ENCODE peak calls at places on chromosome X, in seven cellular contexts. One of them, this sample, is unnamed.

GRCh38 chrX:72313757-72314156 is 8.0 kb upstream of the CITED1 start:
- DNase-seq in AG10803: no peak
- DNase-seq in GM12878: no peak
- DNase-seq in epithelial cell of esophagus: no peak
- DNase-seq in aorta: no peak
- DNase-seq in body of pancreas: no peak
- DNase-seq in endodermal cell: no peak
- DNase-seq in this sample: no peak

GRCh38 chrX:46873746-46874145 is 36.9 kb downstream of the RP2 start:
- DNase-seq in AG10803: no peak
- DNase-seq in GM12878: no peak
- DNase-seq in epithelial cell of esophagus: peak
- DNase-seq in aorta: no peak
- DNase-seq in body of pancreas: no peak
- DNase-seq in endodermal cell: no peak
- DNase-seq in this sample: peak

GRCh38 chrX:46200423-46200822 is 344.8 kb downstream of the ZNF674 start:
- DNase-seq in AG10803: no peak
- DNase-seq in GM12878: no peak
- DNase-seq in epithelial cell of esophagus: no peak
- DNase-seq in aorta: no peak
- DNase-seq in body of pancreas: no peak
- DNase-seq in endodermal cell: no peak
- DNase-seq in this sample: no peak

GRCh38 chrX:275967-276587 is 5.1 kb upstream of the PLCXD1 start:
- DNase-seq in AG10803: peak
- DNase-seq in GM12878: no peak
- DNase-seq in epithelial cell of esophagus: peak
- DNase-seq in aorta: peak
- DNase-seq in body of pancreas: peak
- DNase-seq in endodermal cell: peak
- DNase-seq in this sample: peak

GRCh38 chrX:102651968-102652744 is 873 bp downstream of the GPRASP1 start:
- DNase-seq in AG10803: peak
- DNase-seq in GM12878: no peak
- DNase-seq in epithelial cell of esophagus: peak
- DNase-seq in aorta: peak
- DNase-seq in body of pancreas: peak
- DNase-seq in endodermal cell: peak
- DNase-seq in this sample: peak

GRCh38 chrX:9832811-9833210 is 46.6 kb downstream of the SHROOM2 start:
- DNase-seq in AG10803: no peak
- DNase-seq in GM12878: no peak
- DNase-seq in epithelial cell of esophagus: no peak
- DNase-seq in aorta: no peak
- DNase-seq in body of pancreas: no peak
- DNase-seq in endodermal cell: peak
- DNase-seq in this sample: no peak

GRCh38 chrX:20547649-20548051 is 280.9 kb upstream of the RPS6KA3 start:
- DNase-seq in AG10803: peak
- DNase-seq in GM12878: no peak
- DNase-seq in epithelial cell of esophagus: peak
- DNase-seq in aorta: peak
- DNase-seq in body of pancreas: peak
- DNase-seq in endodermal cell: no peak
- DNase-seq in this sample: peak

GRCh38 chrX:45747905-45748304 is 547.2 kb upstream of the DIPK2B start:
- DNase-seq in AG10803: no peak
- DNase-seq in GM12878: no peak
- DNase-seq in epithelial cell of esophagus: no peak
- DNase-seq in aorta: no peak
- DNase-seq in body of pancreas: no peak
- DNase-seq in endodermal cell: no peak
- DNase-seq in this sample: no peak

GRCh38 chrX:2228466-2228865 is 272.3 kb downstream of the DHRSX start:
- DNase-seq in AG10803: no peak
- DNase-seq in GM12878: no peak
- DNase-seq in epithelial cell of esophagus: no peak
- DNase-seq in aorta: no peak
- DNase-seq in body of pancreas: no peak
- DNase-seq in endodermal cell: no peak
- DNase-seq in this sample: no peak

GRCh38 chrX:121308276-121308805 is 260.9 kb downstream of the GLUD2 start:
- DNase-seq in AG10803: peak
- DNase-seq in GM12878: peak
- DNase-seq in epithelial cell of esophagus: peak
- DNase-seq in aorta: no peak
- DNase-seq in body of pancreas: peak
- DNase-seq in endodermal cell: peak
- DNase-seq in this sample: peak

GRCh38 chrX:124401696-124402095 is 55.3 kb downstream of the SH2D1A start:
- DNase-seq in AG10803: no peak
- DNase-seq in GM12878: no peak
- DNase-seq in epithelial cell of esophagus: no peak
- DNase-seq in aorta: no peak
- DNase-seq in body of pancreas: no peak
- DNase-seq in endodermal cell: no peak
- DNase-seq in this sample: no peak

GRCh38 chrX:104565791-104566687 is at the start of gene IL1RAPL2:
- DNase-seq in AG10803: no peak
- DNase-seq in GM12878: no peak
- DNase-seq in epithelial cell of esophagus: peak
- DNase-seq in aorta: no peak
- DNase-seq in body of pancreas: peak
- DNase-seq in endodermal cell: peak
- DNase-seq in this sample: peak

GRCh38 chrX:124507276-124507675 is 160.9 kb downstream of the SH2D1A start:
- DNase-seq in AG10803: peak
- DNase-seq in GM12878: no peak
- DNase-seq in epithelial cell of esophagus: peak
- DNase-seq in aorta: no peak
- DNase-seq in body of pancreas: no peak
- DNase-seq in endodermal cell: no peak
- DNase-seq in this sample: peak

GRCh38 chrX:150854856-150855255 is 43.6 kb downstream of the CD99L2 start:
- DNase-seq in AG10803: no peak
- DNase-seq in GM12878: no peak
- DNase-seq in epithelial cell of esophagus: peak
- DNase-seq in aorta: no peak
- DNase-seq in body of pancreas: no peak
- DNase-seq in endodermal cell: no peak
- DNase-seq in this sample: peak

GRCh38 chrX:72026341-72027023 is 105.2 kb downstream of the RTL5 start:
- DNase-seq in AG10803: no peak
- DNase-seq in GM12878: no peak
- DNase-seq in epithelial cell of esophagus: no peak
- DNase-seq in aorta: no peak
- DNase-seq in body of pancreas: no peak
- DNase-seq in endodermal cell: peak
- DNase-seq in this sample: peak

GRCh38 chrX:72714471-72714916 is 388 bp upstream of the PHKA1 start:
- DNase-seq in AG10803: peak
- DNase-seq in GM12878: no peak
- DNase-seq in epithelial cell of esophagus: peak
- DNase-seq in aorta: peak
- DNase-seq in body of pancreas: peak
- DNase-seq in endodermal cell: peak
- DNase-seq in this sample: peak

GRCh38 chrX:78759081-78759480 is 11.6 kb downstream of the LPAR4 start:
- DNase-seq in AG10803: no peak
- DNase-seq in GM12878: no peak
- DNase-seq in epithelial cell of esophagus: no peak
- DNase-seq in aorta: no peak
- DNase-seq in body of pancreas: no peak
- DNase-seq in endodermal cell: no peak
- DNase-seq in this sample: no peak

GRCh38 chrX:78950157-78950556 is 5.0 kb downstream of the P2RY10 start:
- DNase-seq in AG10803: no peak
- DNase-seq in GM12878: no peak
- DNase-seq in epithelial cell of esophagus: no peak
- DNase-seq in aorta: no peak
- DNase-seq in body of pancreas: no peak
- DNase-seq in endodermal cell: no peak
- DNase-seq in this sample: no peak

GRCh38 chrX:130771230-130771629 is 131.8 kb downstream of the ENOX2 start:
- DNase-seq in AG10803: no peak
- DNase-seq in GM12878: no peak
- DNase-seq in epithelial cell of esophagus: peak
- DNase-seq in aorta: no peak
- DNase-seq in body of pancreas: no peak
- DNase-seq in endodermal cell: no peak
- DNase-seq in this sample: peak

GRCh38 chrX:102517331-102517730 is 792 bp upstream of the TMSB15A start:
- DNase-seq in AG10803: peak
- DNase-seq in GM12878: no peak
- DNase-seq in epithelial cell of esophagus: peak
- DNase-seq in aorta: no peak
- DNase-seq in body of pancreas: no peak
- DNase-seq in endodermal cell: no peak
- DNase-seq in this sample: peak

GRCh38 chrX:54530358-54530900 is 410 bp downstream of the GNL3L start:
- DNase-seq in AG10803: peak
- DNase-seq in GM12878: peak
- DNase-seq in epithelial cell of esophagus: no peak
- DNase-seq in aorta: no peak
- DNase-seq in body of pancreas: no peak
- DNase-seq in endodermal cell: no peak
- DNase-seq in this sample: no peak

GRCh38 chrX:132406106-132406505 is 82.7 kb downstream of the MBNL3 start:
- DNase-seq in AG10803: no peak
- DNase-seq in GM12878: no peak
- DNase-seq in epithelial cell of esophagus: no peak
- DNase-seq in aorta: no peak
- DNase-seq in body of pancreas: no peak
- DNase-seq in endodermal cell: no peak
- DNase-seq in this sample: no peak

GRCh38 chrX:134712272-134712671 is 54.0 kb upstream of the PLAC1 start:
- DNase-seq in AG10803: no peak
- DNase-seq in GM12878: no peak
- DNase-seq in epithelial cell of esophagus: no peak
- DNase-seq in aorta: no peak
- DNase-seq in body of pancreas: no peak
- DNase-seq in endodermal cell: no peak
- DNase-seq in this sample: no peak

GRCh38 chrX:100743009-100743615 is 11.2 kb upstream of the SYTL4 start:
- DNase-seq in AG10803: no peak
- DNase-seq in GM12878: no peak
- DNase-seq in epithelial cell of esophagus: no peak
- DNase-seq in aorta: no peak
- DNase-seq in body of pancreas: no peak
- DNase-seq in endodermal cell: no peak
- DNase-seq in this sample: no peak

GRCh38 chrX:106467422-106467821 is 144.4 kb upstream of the RADX start:
- DNase-seq in AG10803: no peak
- DNase-seq in GM12878: no peak
- DNase-seq in epithelial cell of esophagus: no peak
- DNase-seq in aorta: no peak
- DNase-seq in body of pancreas: no peak
- DNase-seq in endodermal cell: peak
- DNase-seq in this sample: no peak

GRCh38 chrX:40437348-40437747 is 143.4 kb upstream of the ATP6AP2 start:
- DNase-seq in AG10803: no peak
- DNase-seq in GM12878: no peak
- DNase-seq in epithelial cell of esophagus: no peak
- DNase-seq in aorta: no peak
- DNase-seq in body of pancreas: no peak
- DNase-seq in endodermal cell: no peak
- DNase-seq in this sample: no peak

GRCh38 chrX:40434947-40435346 is 145.8 kb upstream of the ATP6AP2 start:
- DNase-seq in AG10803: peak
- DNase-seq in GM12878: no peak
- DNase-seq in epithelial cell of esophagus: no peak
- DNase-seq in aorta: peak
- DNase-seq in body of pancreas: no peak
- DNase-seq in endodermal cell: peak
- DNase-seq in this sample: no peak

GRCh38 chrX:40439625-40440532 is 140.9 kb upstream of the ATP6AP2 start:
- DNase-seq in AG10803: no peak
- DNase-seq in GM12878: no peak
- DNase-seq in epithelial cell of esophagus: no peak
- DNase-seq in aorta: no peak
- DNase-seq in body of pancreas: no peak
- DNase-seq in endodermal cell: no peak
- DNase-seq in this sample: no peak

GRCh38 chrX:40433160-40433559 is 147.6 kb upstream of the ATP6AP2 start:
- DNase-seq in AG10803: no peak
- DNase-seq in GM12878: no peak
- DNase-seq in epithelial cell of esophagus: no peak
- DNase-seq in aorta: no peak
- DNase-seq in body of pancreas: no peak
- DNase-seq in endodermal cell: no peak
- DNase-seq in this sample: no peak

DNA sequence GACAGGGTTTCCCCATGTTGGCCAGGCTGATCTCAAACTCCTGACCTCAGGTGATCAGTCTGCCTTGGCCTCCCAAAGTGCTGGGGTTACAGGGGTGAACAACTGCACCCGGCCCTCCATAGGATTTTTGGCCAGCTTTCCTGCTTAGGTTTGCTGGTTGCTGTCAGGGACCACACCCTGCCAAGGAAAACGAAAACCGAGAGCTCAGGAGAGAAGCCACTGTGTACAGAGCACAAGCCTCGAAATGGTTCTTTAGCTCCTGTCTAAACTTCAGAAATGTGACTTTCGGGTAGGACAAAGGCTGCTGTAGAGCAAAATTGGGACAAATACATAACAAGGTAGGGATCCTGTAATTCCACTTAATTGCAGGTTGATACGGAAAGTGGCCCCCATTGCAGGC is 146.3 kb upstream of the ATP6AP2 start:
- DNase-seq in AG10803: no peak
- DNase-seq in GM12878: no peak
- DNase-seq in epithelial cell of esophagus: no peak
- DNase-seq in aorta: no peak
- DNase-seq in body of pancreas: no peak
- DNase-seq in endodermal cell: no peak
- DNase-seq in this sample: no peak
- H3K4me3 ChIP-seq in AG10803: no peak
- H3K4me3 ChIP-seq in GM12878: no peak
- H3K4me3 ChIP-seq in epithelial cell of esophagus: no peak
- H3K4me3 ChIP-seq in aorta: no peak
- H3K4me3 ChIP-seq in body of pancreas: no peak
- H3K4me3 ChIP-seq in endodermal cell: no peak
- H3K4me3 ChIP-seq in this sample: no peak

GRCh38 chrX:139204903-139205667 is 325.5 kb upstream of the F9 start:
- DNase-seq in AG10803: peak
- DNase-seq in GM12878: no peak
- DNase-seq in epithelial cell of esophagus: peak
- DNase-seq in aorta: no peak
- DNase-seq in body of pancreas: peak
- DNase-seq in endodermal cell: peak
- DNase-seq in this sample: no peak
- H3K4me3 ChIP-seq in AG10803: peak
- H3K4me3 ChIP-seq in GM12878: no peak
- H3K4me3 ChIP-seq in epithelial cell of esophagus: peak
- H3K4me3 ChIP-seq in aorta: peak
- H3K4me3 ChIP-seq in body of pancreas: no peak
- H3K4me3 ChIP-seq in endodermal cell: peak
- H3K4me3 ChIP-seq in this sample: peak

GRCh38 chrX:16892504-16893362 is 22.6 kb upstream of the RBBP7 start:
- DNase-seq in AG10803: peak
- DNase-seq in GM12878: peak
- DNase-seq in epithelial cell of esophagus: peak
- DNase-seq in aorta: peak
- DNase-seq in body of pancreas: peak
- DNase-seq in endodermal cell: peak
- DNase-seq in this sample: peak
- H3K4me3 ChIP-seq in AG10803: no peak
- H3K4me3 ChIP-seq in GM12878: no peak
- H3K4me3 ChIP-seq in epithelial cell of esophagus: no peak
- H3K4me3 ChIP-seq in aorta: no peak
- H3K4me3 ChIP-seq in body of pancreas: no peak
- H3K4me3 ChIP-seq in endodermal cell: no peak
- H3K4me3 ChIP-seq in this sample: no peak

GRCh38 chrX:40877869-40878268 is 142.5 kb upstream of the MED14 start:
- DNase-seq in AG10803: peak
- DNase-seq in GM12878: no peak
- DNase-seq in epithelial cell of esophagus: peak
- DNase-seq in aorta: no peak
- DNase-seq in body of pancreas: no peak
- DNase-seq in endodermal cell: no peak
- DNase-seq in this sample: peak
- H3K4me3 ChIP-seq in AG10803: no peak
- H3K4me3 ChIP-seq in GM12878: no peak
- H3K4me3 ChIP-seq in epithelial cell of esophagus: no peak
- H3K4me3 ChIP-seq in aorta: no peak
- H3K4me3 ChIP-seq in body of pancreas: no peak
- H3K4me3 ChIP-seq in endodermal cell: no peak
- H3K4me3 ChIP-seq in this sample: no peak